ENCODE peak calls at places on chromosome 6, in six cellular contexts. U is H1, J is stomach, W is GM12878, G is sigmoid colon, M is HepG2. Z is an unnamed sample.

GRCh38 chr6:12033770-12034169 is 21.7 kb downstream of the HIVEP1 start:
- DNase-seq in M (no peak), G (no peak), U (no peak), W (no peak), J (no peak), Z (no peak)

GRCh38 chr6:21461844-21462518 is 131.6 kb upstream of the SOX4 start:
- DNase-seq in W (no peak), M (no peak), U (no peak), J (no peak), G (no peak), Z (no peak)

GRCh38 chr6:46366190-46366900 is 124.9 kb downstream of the RCAN2 start:
- DNase-seq in W (no peak), G (no peak), J (no peak), M (no peak), U (no peak), Z (no peak)

GRCh38 chr6:111748247-111748647 is 125.0 kb downstream of the FYN start:
- DNase-seq in G (no peak), W (no peak), M (no peak), U (no peak), J (no peak), Z (no peak)

GRCh38 chr6:155943635-155944034 is 488.0 kb upstream of the NOX3 start:
- DNase-seq in W (no peak), U (no peak), J (no peak), G (no peak), M (no peak), Z (no peak)

GRCh38 chr6:43378631-43379030 is 9.2 kb upstream of the ZNF318 start:
- DNase-seq in J (no peak), M (no peak), G (no peak), W (no peak), U (no peak), Z (no peak)

GRCh38 chr6:143336446-143337152 is 113.9 kb downstream of the ADAT2 start:
- DNase-seq in J (no peak), W (no peak), G (no peak), U (no peak), M (no peak), Z (no peak)

GRCh38 chr6:70375882-70376281 is 37.4 kb upstream of the FAM135A start:
- DNase-seq in J (no peak), G (no peak), W (no peak), M (peak), U (no peak), Z (no peak)

GRCh38 chr6:17394192-17394611 is 807 bp downstream of the CAP2 start:
- DNase-seq in M (peak), W (no peak), J (peak), G (peak), U (no peak), Z (peak)

GRCh38 chr6:30097902-30098606 is 14.8 kb downstream of the TRIM31 start:
- DNase-seq in G (no peak), W (no peak), M (no peak), J (peak), U (no peak), Z (no peak)

GRCh38 chr6:101741474-101742171 is 348.1 kb downstream of the GRIK2 start:
- DNase-seq in G (no peak), J (peak), W (no peak), U (no peak), M (no peak), Z (no peak)

GRCh38 chr6:43584892-43585570 is 9.0 kb downstream of the POLH start:
- DNase-seq in U (no peak), M (no peak), W (no peak), G (no peak), J (no peak), Z (no peak)

GRCh38 chr6:83417880-83418663 is 12.8 kb downstream of the ME1 start:
- DNase-seq in G (no peak), W (no peak), M (peak), J (no peak), U (no peak), Z (no peak)

GRCh38 chr6:25251426-25251825 is 27.7 kb upstream of the CARMIL1 start:
- DNase-seq in M (no peak), U (no peak), W (no peak), G (no peak), J (no peak), Z (no peak)

GRCh38 chr6:14059791-14060436 is 57.7 kb upstream of the CD83 start:
- DNase-seq in U (no peak), M (no peak), G (no peak), W (no peak), J (peak), Z (peak)

GRCh38 chr6:145091102-145091826 is 644.1 kb downstream of the EPM2A start:
- DNase-seq in M (peak), W (no peak), U (no peak), J (no peak), G (no peak), Z (no peak)

GRCh38 chr6:170182093-170182780 is 108.6 kb downstream of the DLL1 start:
- DNase-seq in W (no peak), U (no peak), M (no peak), J (no peak), G (no peak), Z (no peak)

GRCh38 chr6:19210849-19211590 is 626.1 kb upstream of the ID4 start:
- DNase-seq in M (peak), W (no peak), G (no peak), U (peak), J (no peak), Z (peak)

GRCh38 chr6:48200874-48201273 is 89.9 kb upstream of the PTCHD4 start:
- DNase-seq in U (no peak), W (no peak), G (no peak), J (no peak), M (peak), Z (no peak)

GRCh38 chr6:13466304-13467215 is 20.8 kb downstream of the GFOD1 start:
- DNase-seq in M (no peak), U (no peak), G (no peak), W (no peak), J (no peak), Z (no peak)

GRCh38 chr6:32117461-32117860 is 8.3 kb upstream of the TNXB start:
- DNase-seq in U (no peak), M (no peak), J (no peak), W (no peak), G (no peak), Z (no peak)

GRCh38 chr6:133551847-133552331 is 310.7 kb downstream of the EYA4 start:
- DNase-seq in M (no peak), U (no peak), W (no peak), J (no peak), G (peak), Z (peak)

GRCh38 chr6:105993769-105994521 is 92.2 kb upstream of the PRDM1 start:
- DNase-seq in U (no peak), M (no peak), G (no peak), W (no peak), J (no peak), Z (no peak)

GRCh38 chr6:41734666-41735426 is 562 bp downstream of the TFEB start:
- DNase-seq in J (peak), U (no peak), M (peak), W (no peak), G (peak), Z (peak)

GRCh38 chr6:92577077-92577719 is 842.2 kb downstream of the EPHA7 start:
- DNase-seq in M (peak), J (no peak), W (no peak), U (peak), G (no peak), Z (no peak)

GRCh38 chr6:135188718-135189117 is 7.6 kb downstream of the MYB start:
- DNase-seq in G (no peak), W (no peak), M (no peak), J (no peak), U (no peak), Z (no peak)

GRCh38 chr6:164346631-164347030 is 932.1 kb downstream of the QKI start:
- DNase-seq in M (no peak), U (no peak), J (no peak), G (no peak), W (no peak), Z (no peak)

GRCh38 chr6:84052204-84052882 is 18.8 kb downstream of the MRAP2 start:
- DNase-seq in W (no peak), G (no peak), M (peak), J (no peak), U (peak), Z (peak)

GRCh38 chr6:125251516-125252229 is 50.1 kb downstream of the HDDC2 start:
- DNase-seq in W (no peak), J (no peak), M (no peak), U (no peak), G (no peak), Z (peak)

GRCh38 chr6:13172294-13172693 is 156.0 kb downstream of the TBC1D7 start:
- DNase-seq in J (no peak), W (no peak), G (no peak), U (no peak), M (no peak), Z (no peak)

GRCh38 chr6:3357669-3358068 is 98.9 kb downstream of the PSMG4 start:
- DNase-seq in G (peak), W (no peak), J (no peak), U (no peak), M (no peak), Z (no peak)

GRCh38 chr6:3358413-3359090 is 98.3 kb downstream of the SLC22A23 start:
- DNase-seq in U (no peak), G (peak), M (no peak), W (no peak), J (no peak), Z (no peak)

GRCh38 chr6:3356056-3356823 is 97.5 kb downstream of the PSMG4 start:
- DNase-seq in W (peak), G (peak), M (peak), U (peak), J (peak), Z (no peak)

GRCh38 chr6:3355358-3356055 is 96.8 kb downstream of the PSMG4 start:
- DNase-seq in M (no peak), U (no peak), J (no peak), G (peak), W (no peak), Z (no peak)

DNA sequence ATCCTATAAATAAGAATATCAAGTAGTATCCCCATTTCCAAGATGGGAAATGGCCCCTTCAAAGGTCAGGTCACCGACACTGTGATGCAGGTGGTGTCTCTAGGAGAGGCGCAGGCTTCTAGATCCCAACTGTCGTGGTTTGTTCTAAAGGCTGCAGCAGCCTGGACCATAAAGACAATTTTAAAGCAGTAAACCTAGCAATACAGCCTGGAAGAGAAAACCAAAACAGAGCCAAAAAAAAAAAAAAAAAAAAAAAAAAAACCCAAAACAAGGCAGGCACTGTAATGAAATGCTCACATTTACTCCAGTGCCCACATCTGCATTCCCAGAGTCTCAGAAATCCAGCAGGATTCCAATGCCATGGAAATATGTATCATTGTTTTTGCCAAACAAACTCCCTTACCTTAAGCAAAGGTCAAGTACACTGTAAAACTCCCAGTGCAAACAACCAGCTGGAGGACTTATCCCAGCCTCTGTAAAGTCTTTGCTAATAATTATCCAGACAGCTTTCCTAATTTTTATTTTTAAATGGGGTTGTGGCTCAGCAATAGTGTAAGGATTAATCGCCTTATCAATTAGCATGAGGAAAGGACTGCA is 98.2 kb downstream of the PSMG4 start:
- DNase-seq in J (no peak), W (no peak), G (no peak), U (no peak), M (peak), Z (no peak)
- TF ChIP-seq POLR2AphosphoS5 in J (peak), W (no peak), G (no peak), U (no peak), M (no peak), Z (no peak)

GRCh38 chr6:40139447-40139846 is 205.2 kb upstream of the MOCS1 start:
- DNase-seq in J (no peak), G (no peak), M (no peak), W (no peak), U (no peak), Z (no peak)

DNA sequence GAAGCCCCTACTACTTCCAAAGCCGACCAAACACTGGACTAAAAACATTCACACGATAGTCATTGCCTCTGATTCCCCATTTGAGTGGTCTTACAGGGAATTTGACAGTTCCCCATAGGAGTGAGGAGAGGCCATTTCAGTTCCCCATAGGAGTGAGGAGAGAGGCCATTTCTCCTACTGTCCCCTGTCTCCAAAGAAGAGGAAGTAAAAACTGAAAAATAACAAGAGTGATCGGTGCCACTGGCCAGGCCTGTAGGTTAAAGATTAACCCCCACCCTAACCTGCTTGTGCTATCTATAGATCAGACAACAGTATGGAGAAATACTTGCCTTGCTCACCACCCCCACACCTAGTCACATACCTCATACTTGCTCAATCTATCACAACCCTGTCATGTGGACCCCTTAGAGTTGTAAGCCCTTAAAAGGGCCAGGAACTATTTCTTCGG is 204.0 kb upstream of the MOCS1 start:
- DNase-seq in M (peak), U (no peak), W (peak), J (peak), G (no peak), Z (no peak)
- TF ChIP-seq EP300 in M (no peak), U (no peak), W (peak), J (no peak), G (no peak), Z (no peak)

GRCh38 chr6:116797585-116797984 is 31.3 kb downstream of the GPRC6A start:
- DNase-seq in W (no peak), U (no peak), J (no peak), G (no peak), M (no peak), Z (no peak)

GRCh38 chr6:116793224-116793623 is 27.7 kb upstream of the FAM162B start:
- DNase-seq in W (no peak), U (no peak), G (no peak), M (no peak), J (no peak), Z (no peak)
- H3K4me3 ChIP-seq in W (no peak), U (no peak), G (no peak), M (no peak), J (no peak), Z (no peak)

DNA sequence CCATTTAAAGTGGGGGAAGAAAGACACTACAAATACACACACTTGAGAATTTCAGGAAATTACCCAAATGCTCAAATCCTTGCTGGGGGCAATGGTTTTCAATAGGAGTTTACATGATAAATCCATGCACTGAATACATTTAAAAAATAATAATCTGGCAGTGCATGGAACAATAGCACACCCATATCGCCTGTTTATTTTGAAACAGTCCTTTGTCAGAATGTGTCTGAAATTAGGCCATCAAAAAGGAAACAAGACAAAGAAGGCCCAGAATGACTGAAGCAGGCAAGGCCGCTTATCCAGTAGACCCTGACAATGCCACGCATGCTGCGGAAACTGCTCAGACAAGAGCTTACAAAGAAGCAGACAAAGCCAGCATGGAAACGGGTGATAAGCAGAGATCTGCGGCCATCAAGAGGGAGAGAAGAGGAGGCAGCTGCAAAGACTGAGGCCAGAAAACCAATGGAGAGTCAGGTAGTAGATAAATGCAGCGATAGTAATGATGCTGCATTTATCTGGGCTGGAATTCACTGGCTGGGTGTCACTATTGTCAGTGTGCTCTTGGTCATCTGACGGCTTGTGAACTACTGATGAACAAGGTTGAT is 211.9 kb upstream of the CNR1 start:
- DNase-seq in M (no peak), U (no peak), J (no peak), G (no peak), W (no peak), Z (no peak)
- TF ChIP-seq POLR2AphosphoS5 in M (no peak), U (no peak), J (no peak), G (no peak), W (no peak), Z (no peak)

Z was measured in upper lobe of left lung.